ENCODE peak calls at places on chromosomes 4 and X, in six cellular contexts. Y is ovary, G is stomach, R is upper lobe of left lung, M is transverse colon, P is tibial nerve. S is an unnamed sample.

GRCh38 chrX:65871671-65872311 is 168.1 kb downstream of the VSIG4 start:
- DNase-seq in R (no peak), M (peak), G (no peak), P (no peak), Y (no peak), S (no peak)

GRCh38 chr4:96312049-96312685 is 472.3 kb downstream of the PDHA2 start:
- DNase-seq in R (no peak), Y (no peak), P (no peak), G (no peak), M (no peak), S (no peak)

GRCh38 chrX:105315301-105315700 is 94.8 kb upstream of the TEX13A start:
- DNase-seq in Y (no peak), R (no peak), P (no peak), M (no peak), G (no peak), S (no peak)

GRCh38 chr4:181822005-181822375 is 421.2 kb upstream of the TENM3 start:
- DNase-seq in P (no peak), G (no peak), R (no peak), Y (no peak), M (no peak), S (peak)

GRCh38 chr4:157043131-157043530 is 32.8 kb upstream of the GLRB start:
- DNase-seq in R (no peak), G (no peak), M (no peak), Y (no peak), P (no peak), S (peak)

GRCh38 chr4:42104521-42104920 is 47.9 kb downstream of the BEND4 start:
- DNase-seq in Y (no peak), M (no peak), G (no peak), P (no peak), R (no peak), S (no peak)

GRCh38 chr4:125187621-125188176 is 127.1 kb upstream of the FAT4 start:
- DNase-seq in Y (no peak), G (peak), M (no peak), P (no peak), R (no peak), S (no peak)

GRCh38 chr4:138308421-138308820 is 66.3 kb upstream of the SLC7A11 start:
- DNase-seq in R (no peak), Y (no peak), M (no peak), G (no peak), P (no peak), S (no peak)

GRCh38 chr4:4735136-4735754 is 124.2 kb upstream of the MSX1 start:
- DNase-seq in G (no peak), M (no peak), R (no peak), P (no peak), Y (no peak), S (no peak)

GRCh38 chrX:129768586-129769466 is 10.9 kb upstream of the SASH3 start:
- DNase-seq in M (no peak), P (no peak), Y (no peak), G (no peak), R (no peak), S (no peak)

GRCh38 chrX:130702867-130703707 is 199.9 kb downstream of the ENOX2 start:
- DNase-seq in R (no peak), Y (no peak), G (no peak), M (no peak), P (no peak), S (no peak)

GRCh38 chr4:186228514-186228894 is 1.2 kb downstream of the KLKB1 start:
- DNase-seq in G (no peak), P (no peak), R (no peak), M (no peak), Y (no peak), S (no peak)

GRCh38 chr4:1570291-1571164 is 113.6 kb downstream of the FAM53A start:
- DNase-seq in G (no peak), Y (no peak), M (no peak), R (no peak), P (no peak), S (no peak)

GRCh38 chrX:144791298-144791697 is 456.0 kb upstream of the SPANXN1 start:
- DNase-seq in R (no peak), Y (no peak), M (no peak), P (no peak), G (no peak), S (no peak)

GRCh38 chr4:76752911-76753494 is 144.9 kb downstream of the SOWAHB start:
- DNase-seq in R (no peak), M (no peak), G (no peak), P (no peak), Y (no peak), S (peak)

GRCh38 chr4:174352405-174352804 is 68.7 kb downstream of the CEP44 start:
- DNase-seq in P (no peak), G (no peak), M (no peak), R (no peak), Y (no peak), S (no peak)

GRCh38 chr4:6926681-6927478 is 17.3 kb downstream of the TBC1D14 start:
- DNase-seq in M (peak), R (peak), G (peak), P (no peak), Y (peak), S (no peak)

GRCh38 chr4:153520871-153521329 is 54.7 kb downstream of the TMEM131L start:
- DNase-seq in G (no peak), M (no peak), R (no peak), P (no peak), Y (no peak), S (no peak)

GRCh38 chrX:125094901-125095300 is 224.8 kb upstream of the TEX13C start:
- DNase-seq in Y (no peak), M (no peak), G (no peak), P (no peak), R (no peak), S (no peak)

GRCh38 chr4:31905363-31905762 is 1185.2 kb downstream of the PCDH7 start:
- DNase-seq in R (no peak), M (no peak), P (no peak), G (no peak), Y (no peak), S (no peak)

GRCh38 chr4:19944251-19944650 is 307.5 kb upstream of the SLIT2 start:
- DNase-seq in M (no peak), G (no peak), Y (no peak), R (no peak), P (no peak), S (no peak)

GRCh38 chr4:152784490-152785195 is 4.9 kb downstream of the ARFIP1 start:
- DNase-seq in R (no peak), M (peak), G (no peak), Y (no peak), P (no peak), S (peak)

GRCh38 chr4:123073650-123074049 is 151.3 kb upstream of the NUDT6 start:
- DNase-seq in P (no peak), G (no peak), R (no peak), M (no peak), Y (no peak), S (no peak)

GRCh38 chr4:137768881-137769280 is 236.6 kb upstream of the PCDH18 start:
- DNase-seq in P (no peak), R (no peak), G (no peak), Y (no peak), M (no peak), S (no peak)

GRCh38 chr4:108533876-108534275 is 86.5 kb upstream of the RPL34 start:
- DNase-seq in R (no peak), P (no peak), G (no peak), M (no peak), Y (no peak), S (no peak)

GRCh38 chrX:121579016-121579760 is 531.8 kb downstream of the GLUD2 start:
- DNase-seq in M (peak), P (no peak), Y (no peak), R (no peak), G (no peak), S (peak)

GRCh38 chrX:112961981-112962380 is 121.3 kb upstream of the AMOT start:
- DNase-seq in M (no peak), G (no peak), R (no peak), Y (no peak), P (no peak), S (no peak)

GRCh38 chr4:86184216-86184915 is 175.5 kb downstream of the MAPK10 start:
- DNase-seq in P (no peak), M (no peak), G (no peak), Y (no peak), R (no peak), S (no peak)

GRCh38 chr4:119139316-119139715 is 3.7 kb downstream of the MYOZ2 start:
- DNase-seq in P (no peak), R (no peak), G (no peak), M (no peak), Y (no peak), S (no peak)

GRCh38 chr4:43357252-43357974 is 464.9 kb downstream of the GRXCR1 start:
- DNase-seq in G (no peak), P (no peak), M (no peak), Y (no peak), R (no peak), S (no peak)

GRCh38 chr4:105637409-105638258 is 70.9 kb downstream of the INTS12 start:
- DNase-seq in Y (peak), P (peak), R (peak), G (peak), M (peak), S (peak)

GRCh38 chr4:8050180-8050554 is 108.4 kb downstream of the ABLIM2 start:
- DNase-seq in Y (no peak), P (no peak), M (no peak), G (no peak), R (no peak), S (no peak)

GRCh38 chr4:8052160-8052691 is 106.4 kb downstream of the ABLIM2 start:
- DNase-seq in R (no peak), M (no peak), Y (no peak), P (no peak), G (no peak), S (no peak)

GRCh38 chr4:8048856-8049686 is 109.4 kb upstream of the AFAP1 start:
- DNase-seq in M (no peak), P (no peak), G (no peak), R (no peak), Y (no peak), S (no peak)

GRCh38 chr4:8051644-8052043 is 107.0 kb downstream of the ABLIM2 start:
- DNase-seq in G (no peak), Y (no peak), R (no peak), P (no peak), M (no peak), S (no peak)

GRCh38 chr4:8050555-8051206 is 107.9 kb downstream of the ABLIM2 start:
- DNase-seq in M (peak), R (peak), G (peak), Y (peak), P (peak), S (peak)
- TF ChIP-seq EP300 in M (no peak), R (no peak), G (no peak), Y (no peak), P (peak), S (peak)

GRCh38 chrX:13398073-13398823 is 78.4 kb upstream of the ATXN3L start:
- DNase-seq in R (peak), G (peak), M (peak), P (no peak), Y (peak), S (no peak)
- TF ChIP-seq EP300 in R (no peak), G (no peak), M (no peak), P (peak), Y (no peak), S (peak)

GRCh38 chr4:40749717-40750460 is at the start of gene NSUN7:
- DNase-seq in P (no peak), R (peak), G (peak), Y (peak), M (peak), S (peak)

GRCh38 chr4:40750461-40751258 is 905 bp downstream of the NSUN7 start:
- DNase-seq in R (peak), P (no peak), Y (no peak), M (peak), G (no peak), S (peak)

GRCh38 chr4:40755609-40756008 is 5.9 kb downstream of the NSUN7 start:
- DNase-seq in Y (no peak), M (no peak), G (no peak), R (no peak), P (no peak), S (no peak)
- TF ChIP-seq EP300 in Y (no peak), M (no peak), G (no peak), R (no peak), P (no peak), S (no peak)

DNA sequence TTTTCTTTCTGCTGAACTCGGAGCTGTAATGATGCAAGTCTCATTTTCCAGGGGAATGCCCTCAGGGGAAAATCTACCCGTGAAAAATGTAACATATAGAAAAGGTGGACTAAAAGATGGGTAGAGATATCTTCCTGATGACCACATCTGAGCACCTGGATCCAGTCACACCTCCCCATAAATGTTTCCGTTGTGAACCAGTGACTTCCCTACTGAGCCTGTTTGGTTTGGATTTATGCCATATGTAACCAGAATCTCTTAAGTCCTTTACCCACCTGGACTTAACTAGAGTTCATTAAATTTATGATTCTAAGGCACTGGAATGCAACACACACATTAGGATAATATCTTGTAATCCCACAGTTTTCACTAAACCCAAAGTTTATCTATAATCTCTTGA is 171.1 kb downstream of the ZNF330 start:
- DNase-seq in P (no peak), R (no peak), G (no peak), Y (no peak), M (no peak), S (no peak)
- TF ChIP-seq EP300 in P (no peak), R (no peak), G (no peak), Y (no peak), M (no peak), S (no peak)

DNA sequence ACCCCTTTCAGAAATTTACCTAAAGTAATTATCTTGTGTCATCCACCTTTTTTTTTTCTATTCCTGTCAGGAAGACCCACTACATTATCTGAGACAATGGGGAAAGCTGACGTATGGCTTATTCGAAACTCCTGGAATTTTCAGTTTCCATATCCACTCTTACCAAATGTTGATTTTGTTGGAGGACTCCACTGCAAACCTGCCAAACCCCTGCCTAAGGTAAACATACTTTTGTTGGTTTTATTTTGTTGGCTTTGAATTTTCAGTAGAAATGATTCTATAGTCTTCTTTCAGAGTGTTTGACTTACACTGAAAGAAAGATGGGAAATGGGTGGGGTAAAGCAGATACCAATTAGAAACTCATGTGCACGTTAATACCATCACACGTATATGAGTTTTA is 2.2 kb downstream of the UGT2B7 start:
- DNase-seq in Y (no peak), P (no peak), G (peak), M (no peak), R (no peak), S (no peak)
- TF ChIP-seq EP300 in Y (no peak), P (no peak), G (no peak), M (no peak), R (no peak), S (no peak)

S was measured in SK-N-SH.